ENCODE peak calls at places on chromosome 22, in six cellular contexts. F is CD8-positive, alpha-beta T cell; P is lung microvascular endothelial cell; C is aorta; Q is heart right ventricle; Y is RKO. O is an unnamed sample.

GRCh38 chr22:41302016-41302767 is 867 bp downstream of the ZC3H7B start:
- DNase-seq in C (no peak), F (no peak), Y (no peak), Q (no peak), P (peak; percentile 8), O (no peak)

GRCh38 chr22:23384451-23384850 is 195.6 kb downstream of the IGLL1 start:
- DNase-seq in C (no peak), P (no peak), Y (no peak), F (no peak), Q (no peak), O (no peak)

GRCh38 chr22:42379961-42380537 is 52.2 kb downstream of the NFAM1 start:
- DNase-seq in P (no peak), Y (no peak), C (no peak), Q (no peak), F (no peak), O (no peak)

GRCh38 chr22:31491218-31491962 is 1.7 kb upstream of the EIF4ENIF1 start:
- DNase-seq in F (no peak), Q (no peak), P (no peak), C (no peak), Y (no peak), O (no peak)

GRCh38 chr22:21643533-21644357 is 1.6 kb downstream of the SDF2L1 start:
- DNase-seq in C (no peak), Y (no peak), P (no peak), Q (no peak), F (no peak), O (no peak)

GRCh38 chr22:34847072-34847471 is 218.9 kb upstream of the ISX start:
- DNase-seq in C (no peak), F (no peak), Q (no peak), P (no peak), Y (no peak), O (no peak)

GRCh38 chr22:43136255-43136654 is 6.9 kb downstream of the MCAT start:
- DNase-seq in F (peak; percentile 46), Q (no peak), P (peak; percentile 45), C (no peak), Y (no peak), O (peak; percentile 11)

GRCh38 chr22:32396746-32397145 is 15.3 kb downstream of the RTCB start:
- DNase-seq in Q (no peak), C (no peak), P (no peak), F (no peak), Y (no peak), O (no peak)

GRCh38 chr22:31106001-31106571 is 1.3 kb downstream of the SELENOM start:
- DNase-seq in Q (peak; percentile 13), P (peak; percentile 16), C (no peak), F (no peak), Y (peak; percentile 76), O (no peak)

GRCh38 chr22:37896181-37896592 is 9.9 kb upstream of the MICALL1 start:
- DNase-seq in Y (no peak), F (peak; percentile 59), P (peak; percentile 86), Q (no peak), C (no peak), O (peak; percentile 40)

O was measured in stimulated activated naive CD4-positive, alpha-beta T cell.